ENCODE peak calls at places on chromosomes 2 and 18, in four cellular contexts. J is iris pigment epithelial cell; R is NCI-H226; Z is stimulated activated naive B cell treated with anti-CD40 and anti-IgM and Interleukin-4, amounts not matched to agents 10 μg/mL and 1 μg/mL and 100 μg/mL, for 72 hours. T is an unnamed sample.

GRCh38 chr18:29840101-29840500 is 1202.4 kb downstream of the DSC3 start:
- DNase-seq in J (peak; percentile 74), R (peak; percentile 76), Z (no peak), T (no peak)

GRCh38 chr2:37379881-37380296 is 35.5 kb downstream of the QPCT start:
- DNase-seq in J (peak; percentile 30), R (no peak), Z (no peak), T (no peak)

GRCh38 chr2:113755690-113756063 is 765 bp downstream of the SLC35F5 start:
- DNase-seq in J (peak; percentile 44), R (no peak), Z (no peak), T (no peak)

GRCh38 chr18:47710451-47710850 is 220.0 kb downstream of the SMAD2 start:
- DNase-seq in J (no peak), R (no peak), Z (no peak), T (no peak)

GRCh38 chr2:178109813-178110212 is 2.4 kb upstream of the RBM45 start:
- DNase-seq in J (peak; percentile 47), R (peak; percentile 22), Z (no peak), T (no peak)

GRCh38 chr18:56565596-56566355 is 72.6 kb downstream of the TXNL1 start:
- DNase-seq in J (peak; percentile 77), R (no peak), Z (no peak), T (no peak)

GRCh38 chr18:32355896-32356295 is 114.8 kb downstream of the GAREM1 start:
- DNase-seq in J (peak; percentile 45), R (no peak), Z (no peak), T (no peak)

GRCh38 chr2:241412144-241412543 is 56.1 kb downstream of the FARP2 start:
- DNase-seq in J (peak; percentile 96), R (peak; percentile 80), Z (no peak), T (no peak)

GRCh38 chr2:166411473-166412230 is 35.9 kb upstream of the SCN9A start:
- DNase-seq in J (peak; percentile 82), R (peak; percentile 96), Z (no peak), T (no peak)

GRCh38 chr2:86031606-86032005 is 74.1 kb downstream of the POLR1A start:
- DNase-seq in J (no peak), R (no peak), Z (no peak), T (peak; percentile 22)

GRCh38 chr2:241895732-241896641 is 26.5 kb downstream of the RTP5 start:
- DNase-seq in J (peak; percentile 44), R (no peak), Z (no peak), T (no peak)

GRCh38 chr2:5691659-5692529 is at the start of gene SOX11:
- DNase-seq in J (peak; percentile 89), R (no peak), Z (no peak), T (no peak)

GRCh38 chr2:50395510-50396300 is 636.2 kb downstream of the NRXN1 start:
- DNase-seq in J (no peak), R (no peak), Z (no peak), T (no peak)

GRCh38 chr18:50656841-50657470 is 97.1 kb downstream of the MAPK4 start:
- DNase-seq in J (no peak), R (no peak), Z (no peak), T (no peak)

GRCh38 chr18:363327-364115 is 95.7 kb upstream of the THOC1 start:
- DNase-seq in J (peak; percentile 85), R (no peak), Z (no peak), T (no peak)

GRCh38 chr2:235314371-235314915 is 179.4 kb upstream of the AGAP1 start:
- DNase-seq in J (no peak), R (no peak), Z (no peak), T (no peak)

GRCh38 chr2:9809448-9810088 is 33.7 kb upstream of the TAF1B start:
- DNase-seq in J (no peak), R (no peak), Z (no peak), T (no peak)

GRCh38 chr2:160294339-160294803 is 94.3 kb upstream of the ITGB6 start:
- DNase-seq in J (peak; percentile 84), R (peak; percentile 78), Z (no peak), T (peak; percentile 66)

GRCh38 chr2:31528823-31529222 is 51.9 kb downstream of the SRD5A2 start:
- DNase-seq in J (no peak), R (no peak), Z (no peak), T (no peak)